ENCODE peak calls at places on chromosomes 3 and 15, in four cellular contexts. One of them, this sample, is unnamed.

GRCh38 chr15:82995938-82996337 is 9.9 kb downstream of the RAMAC start:
- DNase-seq in WTC11: no peak
- DNase-seq in HepG2: no peak
- DNase-seq in GM12878: no peak
- DNase-seq in this sample: no peak

GRCh38 chr3:56291244-56291680 is 177.0 kb downstream of the ERC2 start:
- DNase-seq in HepG2: no peak
- DNase-seq in GM12878: no peak
- DNase-seq in WTC11: no peak
- DNase-seq in this sample: no peak

GRCh38 chr15:77966540-77967290 is 110.8 kb downstream of the TBC1D2B start:
- DNase-seq in HepG2: peak
- DNase-seq in GM12878: no peak
- DNase-seq in WTC11: peak
- DNase-seq in this sample: peak

GRCh38 chr3:58117561-58118305 is 93.0 kb downstream of the DNASE1L3 start:
- DNase-seq in WTC11: no peak
- DNase-seq in HepG2: no peak
- DNase-seq in GM12878: no peak
- DNase-seq in this sample: no peak

GRCh38 chr3:185959609-185960517 is 22.0 kb upstream of the TRA2B start:
- DNase-seq in WTC11: no peak
- DNase-seq in HepG2: peak
- DNase-seq in GM12878: no peak
- DNase-seq in this sample: peak

GRCh38 chr15:70141376-70142071 is 43.8 kb upstream of the TLE3 start:
- DNase-seq in HepG2: no peak
- DNase-seq in GM12878: no peak
- DNase-seq in WTC11: no peak
- DNase-seq in this sample: no peak

GRCh38 chr3:192409203-192409837 is 318.0 kb downstream of the FGF12 start:
- DNase-seq in GM12878: no peak
- DNase-seq in WTC11: peak
- DNase-seq in HepG2: no peak
- DNase-seq in this sample: no peak

GRCh38 chr3:71061037-71061436 is 522.5 kb downstream of the FOXP1 start:
- DNase-seq in GM12878: no peak
- DNase-seq in HepG2: no peak
- DNase-seq in WTC11: no peak
- DNase-seq in this sample: no peak

GRCh38 chr3:174331095-174331802 is 527.9 kb upstream of the NAALADL2 start:
- DNase-seq in GM12878: no peak
- DNase-seq in WTC11: no peak
- DNase-seq in HepG2: no peak
- DNase-seq in this sample: no peak

GRCh38 chr3:174333640-174334039 is 525.5 kb upstream of the NAALADL2 start:
- DNase-seq in HepG2: no peak
- DNase-seq in WTC11: no peak
- DNase-seq in GM12878: no peak
- DNase-seq in this sample: no peak

GRCh38 chr3:174332413-174332812 is 526.7 kb upstream of the NAALADL2 start:
- DNase-seq in WTC11: no peak
- DNase-seq in GM12878: no peak
- DNase-seq in HepG2: no peak
- DNase-seq in this sample: no peak

GRCh38 chr3:174329321-174329720 is 529.8 kb upstream of the NAALADL2 start:
- DNase-seq in WTC11: no peak
- DNase-seq in GM12878: no peak
- DNase-seq in HepG2: no peak
- DNase-seq in this sample: no peak

GRCh38 chr3:174330303-174330702 is 528.8 kb upstream of the NAALADL2 start:
- DNase-seq in HepG2: no peak
- DNase-seq in GM12878: no peak
- DNase-seq in WTC11: no peak
- DNase-seq in this sample: no peak
- TF ChIP-seq CREM in HepG2: no peak
- TF ChIP-seq CREM in GM12878: no peak
- TF ChIP-seq CREM in WTC11: no peak
- TF ChIP-seq CREM in this sample: no peak

GRCh38 chr3:134314588-134315285 is 59.5 kb downstream of the AMOTL2 start:
- DNase-seq in HepG2: no peak
- DNase-seq in WTC11: no peak
- DNase-seq in GM12878: no peak
- DNase-seq in this sample: no peak

GRCh38 chr3:134312873-134313838 is 61.1 kb downstream of the AMOTL2 start:
- DNase-seq in HepG2: peak
- DNase-seq in GM12878: no peak
- DNase-seq in WTC11: peak
- DNase-seq in this sample: peak

GRCh38 chr3:134313839-134314587 is 60.2 kb downstream of the AMOTL2 start:
- DNase-seq in WTC11: no peak
- DNase-seq in GM12878: no peak
- DNase-seq in HepG2: peak
- DNase-seq in this sample: no peak

GRCh38 chr3:134317106-134317947 is 56.9 kb downstream of the AMOTL2 start:
- DNase-seq in GM12878: no peak
- DNase-seq in HepG2: no peak
- DNase-seq in WTC11: no peak
- DNase-seq in this sample: no peak

DNA sequence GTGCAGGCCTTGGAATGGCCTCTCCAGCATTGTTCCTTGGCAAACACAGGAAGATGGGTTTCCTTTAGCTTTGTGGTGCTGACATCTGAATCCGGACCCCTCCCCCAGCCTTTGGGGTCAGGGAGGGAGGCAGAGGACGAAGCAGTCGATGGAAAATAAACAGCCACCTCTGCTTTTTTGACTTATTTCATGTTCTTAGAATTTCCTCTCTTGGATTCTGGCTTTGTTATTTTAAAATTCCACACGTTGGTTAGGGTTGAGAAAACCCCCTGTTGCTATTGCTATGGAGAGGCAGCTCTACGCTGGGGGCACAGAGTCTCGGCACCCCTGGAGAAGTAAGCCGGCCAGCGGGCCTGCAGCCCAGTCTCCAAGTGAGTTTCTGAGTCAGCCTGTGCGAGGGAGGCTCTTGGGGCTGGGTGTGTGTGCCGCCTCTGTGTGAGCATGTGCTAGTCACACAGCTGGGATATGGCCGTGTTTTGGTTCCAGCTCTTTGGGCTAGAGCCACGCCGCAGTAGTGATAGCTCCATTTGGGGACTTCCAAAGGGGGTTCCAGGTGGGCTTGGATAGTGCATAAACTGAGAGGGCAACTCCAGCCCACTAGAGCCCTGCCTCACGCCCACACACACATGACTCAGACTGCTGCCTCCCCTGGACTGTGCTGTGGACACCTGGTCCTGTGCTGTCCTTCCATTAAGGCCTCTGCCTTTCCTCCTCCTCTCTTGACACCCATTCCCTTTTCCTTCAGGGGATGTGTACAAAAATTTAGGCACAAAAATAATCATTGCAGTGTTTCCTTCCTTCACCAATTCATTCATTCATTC is 58.8 kb downstream of the AMOTL2 start:
- DNase-seq in WTC11: peak
- DNase-seq in HepG2: no peak
- DNase-seq in GM12878: no peak
- DNase-seq in this sample: no peak
- TF ChIP-seq CREM in WTC11: no peak
- TF ChIP-seq CREM in HepG2: no peak
- TF ChIP-seq CREM in GM12878: no peak
- TF ChIP-seq CREM in this sample: no peak

GRCh38 chr15:75573001-75573400 is 6.1 kb downstream of the PTPN9 start:
- DNase-seq in HepG2: no peak
- DNase-seq in GM12878: no peak
- DNase-seq in WTC11: no peak
- DNase-seq in this sample: no peak
- TF ChIP-seq CREM in HepG2: no peak
- TF ChIP-seq CREM in GM12878: no peak
- TF ChIP-seq CREM in WTC11: no peak
- TF ChIP-seq CREM in this sample: no peak

GRCh38 chr3:178536271-178537079 is at the start of gene KCNMB2:
- DNase-seq in HepG2: no peak
- DNase-seq in GM12878: no peak
- DNase-seq in WTC11: no peak
- DNase-seq in this sample: no peak
- TF ChIP-seq CREM in HepG2: no peak
- TF ChIP-seq CREM in GM12878: peak
- TF ChIP-seq CREM in WTC11: no peak
- TF ChIP-seq CREM in this sample: no peak

GRCh38 chr15:31306036-31306425 is 20.6 kb upstream of the KLF13 start:
- DNase-seq in WTC11: no peak
- DNase-seq in HepG2: no peak
- DNase-seq in GM12878: no peak
- DNase-seq in this sample: no peak
- TF ChIP-seq CREM in WTC11: no peak
- TF ChIP-seq CREM in HepG2: no peak
- TF ChIP-seq CREM in GM12878: no peak
- TF ChIP-seq CREM in this sample: no peak

DNA sequence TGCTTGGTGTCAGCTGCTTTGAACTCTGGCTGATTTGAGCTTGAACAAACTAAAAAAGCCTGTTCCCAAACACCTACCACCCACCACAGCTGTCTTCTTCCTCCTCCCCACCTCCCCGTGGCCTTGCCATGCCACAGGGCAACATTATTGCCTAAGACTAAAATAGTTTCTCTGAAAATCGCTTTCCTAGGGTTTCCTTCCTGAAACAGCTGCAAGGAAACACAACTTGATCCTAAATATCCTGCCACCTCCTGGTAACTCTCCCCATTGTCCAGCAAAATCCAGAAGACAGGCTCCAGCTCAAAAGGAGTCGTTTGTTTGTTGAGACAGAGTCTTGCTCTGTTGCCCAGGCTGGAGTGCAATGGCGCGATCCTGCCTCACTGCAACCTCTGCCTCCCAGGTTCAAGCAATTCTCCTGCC is 193.9 kb upstream of the TPM1 start:
- DNase-seq in GM12878: no peak
- DNase-seq in WTC11: no peak
- DNase-seq in HepG2: peak
- DNase-seq in this sample: no peak
- TF ChIP-seq CREM in GM12878: no peak
- TF ChIP-seq CREM in WTC11: no peak
- TF ChIP-seq CREM in HepG2: no peak
- TF ChIP-seq CREM in this sample: no peak